ENCODE peak calls at places on chromosomes 13 and 19, in eight cellular contexts. One of them, this sample, is unnamed. For H3K27me3, the result is how much of the 10 kb centered on the place peaks cover.

GRCh38 chr13:111491659-111492058 is 171.2 kb downstream of the TEX29 start:
- DNase-seq in thoracic aorta: no peak
- DNase-seq in tibial artery: peak
- DNase-seq in CD8-positive, alpha-beta T cell: no peak
- DNase-seq in MM.1S: no peak
- DNase-seq in colonic mucosa: no peak
- DNase-seq in CD8-positive, alpha-beta memory T cell: no peak
- DNase-seq in pancreas: no peak
- DNase-seq in this sample: no peak

GRCh38 chr13:49627831-49628652 is at the start of gene ARL11:
- DNase-seq in thoracic aorta: no peak
- DNase-seq in tibial artery: peak
- DNase-seq in CD8-positive, alpha-beta T cell: peak
- DNase-seq in MM.1S: peak
- DNase-seq in colonic mucosa: peak
- DNase-seq in CD8-positive, alpha-beta memory T cell: peak
- DNase-seq in pancreas: no peak
- DNase-seq in this sample: peak

GRCh38 chr19:44657211-44657921 is 13.7 kb downstream of the PVR start:
- DNase-seq in thoracic aorta: peak
- DNase-seq in tibial artery: peak
- DNase-seq in CD8-positive, alpha-beta T cell: peak
- DNase-seq in MM.1S: peak
- DNase-seq in colonic mucosa: peak
- DNase-seq in CD8-positive, alpha-beta memory T cell: peak
- DNase-seq in pancreas: peak
- DNase-seq in this sample: peak

GRCh38 chr19:958967-959685 is 25.0 kb upstream of the WDR18 start:
- DNase-seq in thoracic aorta: no peak
- DNase-seq in tibial artery: no peak
- DNase-seq in CD8-positive, alpha-beta T cell: no peak
- DNase-seq in MM.1S: no peak
- DNase-seq in colonic mucosa: no peak
- DNase-seq in CD8-positive, alpha-beta memory T cell: no peak
- DNase-seq in pancreas: no peak
- DNase-seq in this sample: no peak

GRCh38 chr19:38473201-38473600 is 39.7 kb downstream of the RYR1 start:
- DNase-seq in thoracic aorta: no peak
- DNase-seq in tibial artery: no peak
- DNase-seq in CD8-positive, alpha-beta T cell: no peak
- DNase-seq in MM.1S: no peak
- DNase-seq in colonic mucosa: no peak
- DNase-seq in CD8-positive, alpha-beta memory T cell: no peak
- DNase-seq in pancreas: no peak
- DNase-seq in this sample: no peak

GRCh38 chr19:15507068-15508034 is 974 bp upstream of the CYP4F22 start:
- DNase-seq in thoracic aorta: no peak
- DNase-seq in tibial artery: no peak
- DNase-seq in CD8-positive, alpha-beta T cell: no peak
- DNase-seq in MM.1S: no peak
- DNase-seq in colonic mucosa: no peak
- DNase-seq in CD8-positive, alpha-beta memory T cell: no peak
- DNase-seq in pancreas: no peak
- DNase-seq in this sample: no peak

GRCh38 chr13:80341098-80341701 is at the start of gene SPRY2:
- DNase-seq in thoracic aorta: peak
- DNase-seq in tibial artery: peak
- DNase-seq in CD8-positive, alpha-beta T cell: peak
- DNase-seq in MM.1S: peak
- DNase-seq in colonic mucosa: peak
- DNase-seq in CD8-positive, alpha-beta memory T cell: no peak
- DNase-seq in pancreas: peak
- DNase-seq in this sample: no peak

GRCh38 chr19:7982103-7982502 is 23.3 kb downstream of the ELAVL1 start:
- DNase-seq in thoracic aorta: no peak
- DNase-seq in tibial artery: no peak
- DNase-seq in CD8-positive, alpha-beta T cell: no peak
- DNase-seq in MM.1S: no peak
- DNase-seq in colonic mucosa: no peak
- DNase-seq in CD8-positive, alpha-beta memory T cell: no peak
- DNase-seq in pancreas: no peak
- DNase-seq in this sample: no peak

GRCh38 chr19:38424272-38424671 is 1.7 kb downstream of the RASGRP4 start:
- DNase-seq in thoracic aorta: no peak
- DNase-seq in tibial artery: no peak
- DNase-seq in CD8-positive, alpha-beta T cell: no peak
- DNase-seq in MM.1S: no peak
- DNase-seq in colonic mucosa: no peak
- DNase-seq in CD8-positive, alpha-beta memory T cell: no peak
- DNase-seq in pancreas: no peak
- DNase-seq in this sample: no peak

GRCh38 chr13:111458739-111459138 is 138.3 kb downstream of the TEX29 start:
- DNase-seq in thoracic aorta: no peak
- DNase-seq in tibial artery: no peak
- DNase-seq in CD8-positive, alpha-beta T cell: no peak
- DNase-seq in MM.1S: no peak
- DNase-seq in colonic mucosa: no peak
- DNase-seq in CD8-positive, alpha-beta memory T cell: no peak
- DNase-seq in pancreas: no peak
- DNase-seq in this sample: no peak

GRCh38 chr13:113915786-113916329 is 52.0 kb upstream of the GAS6 start:
- DNase-seq in thoracic aorta: no peak
- DNase-seq in tibial artery: no peak
- DNase-seq in CD8-positive, alpha-beta T cell: no peak
- DNase-seq in MM.1S: no peak
- DNase-seq in colonic mucosa: peak
- DNase-seq in CD8-positive, alpha-beta memory T cell: no peak
- DNase-seq in pancreas: no peak
- DNase-seq in this sample: no peak

GRCh38 chr13:40987606-40988280 is 31.4 kb downstream of the ELF1 start:
- DNase-seq in thoracic aorta: no peak
- DNase-seq in tibial artery: no peak
- DNase-seq in CD8-positive, alpha-beta T cell: no peak
- DNase-seq in MM.1S: no peak
- DNase-seq in colonic mucosa: no peak
- DNase-seq in CD8-positive, alpha-beta memory T cell: no peak
- DNase-seq in pancreas: no peak
- DNase-seq in this sample: no peak

GRCh38 chr13:80558074-80558473 is 217.1 kb upstream of the SPRY2 start:
- DNase-seq in thoracic aorta: no peak
- DNase-seq in tibial artery: no peak
- DNase-seq in CD8-positive, alpha-beta T cell: no peak
- DNase-seq in MM.1S: no peak
- DNase-seq in colonic mucosa: no peak
- DNase-seq in CD8-positive, alpha-beta memory T cell: no peak
- DNase-seq in pancreas: no peak
- DNase-seq in this sample: no peak

GRCh38 chr13:21240586-21240985 is 64.1 kb downstream of the MRPL57 start:
- DNase-seq in thoracic aorta: no peak
- DNase-seq in tibial artery: no peak
- DNase-seq in CD8-positive, alpha-beta T cell: no peak
- DNase-seq in MM.1S: no peak
- DNase-seq in colonic mucosa: no peak
- DNase-seq in CD8-positive, alpha-beta memory T cell: no peak
- DNase-seq in pancreas: no peak
- DNase-seq in this sample: no peak

GRCh38 chr13:113493315-113493951 is 2.9 kb upstream of the DCUN1D2 start:
- DNase-seq in thoracic aorta: no peak
- DNase-seq in tibial artery: no peak
- DNase-seq in CD8-positive, alpha-beta T cell: no peak
- DNase-seq in MM.1S: peak
- DNase-seq in colonic mucosa: peak
- DNase-seq in CD8-positive, alpha-beta memory T cell: no peak
- DNase-seq in pancreas: no peak
- DNase-seq in this sample: no peak

GRCh38 chr13:101139076-101139475 is 277.2 kb downstream of the NALCN start:
- DNase-seq in thoracic aorta: no peak
- DNase-seq in tibial artery: no peak
- DNase-seq in CD8-positive, alpha-beta T cell: no peak
- DNase-seq in MM.1S: no peak
- DNase-seq in colonic mucosa: no peak
- DNase-seq in CD8-positive, alpha-beta memory T cell: no peak
- DNase-seq in pancreas: no peak
- DNase-seq in this sample: no peak

GRCh38 chr13:73733691-73734090 is 400.5 kb downstream of the KLF12 start:
- DNase-seq in thoracic aorta: no peak
- DNase-seq in tibial artery: no peak
- DNase-seq in CD8-positive, alpha-beta T cell: no peak
- DNase-seq in MM.1S: no peak
- DNase-seq in colonic mucosa: no peak
- DNase-seq in CD8-positive, alpha-beta memory T cell: no peak
- DNase-seq in pancreas: no peak
- DNase-seq in this sample: no peak

GRCh38 chr13:31367410-31367809 is 167.6 kb downstream of the B3GLCT start:
- DNase-seq in thoracic aorta: no peak
- DNase-seq in tibial artery: no peak
- DNase-seq in CD8-positive, alpha-beta T cell: no peak
- DNase-seq in MM.1S: no peak
- DNase-seq in colonic mucosa: no peak
- DNase-seq in CD8-positive, alpha-beta memory T cell: no peak
- DNase-seq in pancreas: no peak
- DNase-seq in this sample: no peak

GRCh38 chr19:40403262-40403984 is 9.8 kb downstream of the PRX start:
- DNase-seq in thoracic aorta: peak
- DNase-seq in tibial artery: peak
- DNase-seq in CD8-positive, alpha-beta T cell: peak
- DNase-seq in MM.1S: peak
- DNase-seq in colonic mucosa: peak
- DNase-seq in CD8-positive, alpha-beta memory T cell: peak
- DNase-seq in pancreas: peak
- DNase-seq in this sample: peak

GRCh38 chr13:107865643-107866006 is 349.7 kb downstream of the LIG4 start:
- DNase-seq in thoracic aorta: no peak
- DNase-seq in tibial artery: no peak
- DNase-seq in CD8-positive, alpha-beta T cell: no peak
- DNase-seq in MM.1S: no peak
- DNase-seq in colonic mucosa: no peak
- DNase-seq in CD8-positive, alpha-beta memory T cell: no peak
- DNase-seq in pancreas: no peak
- DNase-seq in this sample: no peak

GRCh38 chr13:64850017-64850416 is 2380.1 kb downstream of the PCDH9 start:
- DNase-seq in thoracic aorta: no peak
- DNase-seq in tibial artery: no peak
- DNase-seq in CD8-positive, alpha-beta T cell: no peak
- DNase-seq in MM.1S: no peak
- DNase-seq in colonic mucosa: no peak
- DNase-seq in CD8-positive, alpha-beta memory T cell: no peak
- DNase-seq in pancreas: no peak
- DNase-seq in this sample: no peak

DNA sequence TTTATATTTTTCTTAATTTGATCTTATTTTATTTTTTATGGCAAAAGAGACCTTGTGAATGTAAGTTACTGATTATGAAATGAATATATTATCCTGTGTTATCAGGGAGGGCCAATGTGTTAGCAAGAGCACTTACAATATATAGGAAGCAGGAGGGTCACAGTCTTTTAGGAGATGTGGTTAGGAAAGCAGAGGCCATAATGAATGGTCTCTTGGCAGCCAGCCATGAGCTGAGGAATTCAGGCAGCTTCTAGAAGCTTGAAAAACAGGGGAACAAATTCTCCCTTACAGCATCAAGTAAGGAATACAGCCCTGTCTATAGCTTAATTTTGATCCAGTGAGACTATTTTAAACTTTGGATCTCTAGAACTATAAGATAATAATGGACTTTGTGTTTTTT is 2374.6 kb downstream of the PCDH9 start:
- DNase-seq in thoracic aorta: no peak
- DNase-seq in tibial artery: no peak
- DNase-seq in CD8-positive, alpha-beta T cell: no peak
- DNase-seq in MM.1S: no peak
- DNase-seq in colonic mucosa: no peak
- DNase-seq in CD8-positive, alpha-beta memory T cell: no peak
- DNase-seq in pancreas: no peak
- DNase-seq in this sample: no peak
- H3K27me3 ChIP-seq in thoracic aorta: under half
- H3K27me3 ChIP-seq in tibial artery: under half
- H3K27me3 ChIP-seq in CD8-positive, alpha-beta T cell: under half
- H3K27me3 ChIP-seq in MM.1S: under half
- H3K27me3 ChIP-seq in colonic mucosa: under half
- H3K27me3 ChIP-seq in CD8-positive, alpha-beta memory T cell: under half
- H3K27me3 ChIP-seq in pancreas: under half
- H3K27me3 ChIP-seq in this sample: under half

DNA sequence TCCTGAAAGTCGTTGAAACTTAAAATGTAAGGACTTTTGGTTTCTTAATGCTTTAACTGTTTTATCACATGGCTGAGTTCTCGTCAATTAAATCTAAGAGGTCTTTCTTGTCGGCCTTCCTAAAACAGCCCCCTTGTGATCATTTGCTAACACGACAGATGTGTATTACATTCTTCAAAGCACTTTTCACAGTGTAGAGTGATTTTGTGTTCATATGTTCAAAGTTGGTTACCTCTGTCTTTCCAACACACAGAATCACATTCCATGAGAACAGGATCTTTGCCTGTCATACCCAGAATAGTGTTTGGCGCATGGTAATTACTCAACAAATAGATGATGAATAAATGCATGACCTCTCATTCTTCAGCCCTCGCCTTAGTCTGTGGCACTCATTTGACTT is 1.1 kb downstream of the GTF2F2 start:
- DNase-seq in thoracic aorta: no peak
- DNase-seq in tibial artery: no peak
- DNase-seq in CD8-positive, alpha-beta T cell: no peak
- DNase-seq in MM.1S: peak
- DNase-seq in colonic mucosa: no peak
- DNase-seq in CD8-positive, alpha-beta memory T cell: no peak
- DNase-seq in pancreas: no peak
- DNase-seq in this sample: peak
- H3K27ac ChIP-seq in thoracic aorta: no peak
- H3K27ac ChIP-seq in tibial artery: peak
- H3K27ac ChIP-seq in CD8-positive, alpha-beta T cell: no peak
- H3K27ac ChIP-seq in MM.1S: peak
- H3K27ac ChIP-seq in colonic mucosa: no peak
- H3K27ac ChIP-seq in CD8-positive, alpha-beta memory T cell: no peak
- H3K27ac ChIP-seq in pancreas: no peak
- H3K27ac ChIP-seq in this sample: no peak

DNA sequence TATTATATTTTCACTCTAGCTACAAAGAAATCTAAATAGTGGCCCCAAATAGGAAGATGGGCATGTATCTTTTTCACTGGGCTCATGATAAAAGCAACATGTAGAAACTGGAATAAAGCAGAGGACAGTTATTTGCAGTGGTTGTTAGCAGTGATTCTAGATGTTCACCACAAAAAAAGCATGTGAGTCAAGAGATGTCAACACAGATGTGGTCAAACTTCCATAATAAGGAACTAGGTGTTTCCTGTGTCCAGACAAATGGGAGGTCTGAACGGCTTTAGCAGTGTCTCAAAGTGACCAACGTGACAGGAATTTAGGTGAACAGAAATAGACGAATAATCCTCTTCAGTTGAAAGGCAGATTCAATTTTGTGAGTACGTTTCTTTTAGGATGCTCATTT is 162.7 kb downstream of the TBC1D4 start:
- DNase-seq in thoracic aorta: no peak
- DNase-seq in tibial artery: no peak
- DNase-seq in CD8-positive, alpha-beta T cell: no peak
- DNase-seq in MM.1S: no peak
- DNase-seq in colonic mucosa: no peak
- DNase-seq in CD8-positive, alpha-beta memory T cell: no peak
- DNase-seq in pancreas: no peak
- DNase-seq in this sample: no peak
- H3K27me3 ChIP-seq in thoracic aorta: under half
- H3K27me3 ChIP-seq in tibial artery: under half
- H3K27me3 ChIP-seq in CD8-positive, alpha-beta T cell: under half
- H3K27me3 ChIP-seq in MM.1S: under half
- H3K27me3 ChIP-seq in colonic mucosa: under half
- H3K27me3 ChIP-seq in CD8-positive, alpha-beta memory T cell: under half
- H3K27me3 ChIP-seq in pancreas: under half
- H3K27me3 ChIP-seq in this sample: under half

GRCh38 chr13:32737679-32738078 is 151.4 kb downstream of the PDS5B start:
- DNase-seq in thoracic aorta: no peak
- DNase-seq in tibial artery: no peak
- DNase-seq in CD8-positive, alpha-beta T cell: no peak
- DNase-seq in MM.1S: no peak
- DNase-seq in colonic mucosa: no peak
- DNase-seq in CD8-positive, alpha-beta memory T cell: no peak
- DNase-seq in pancreas: no peak
- DNase-seq in this sample: no peak
- H3K27ac ChIP-seq in thoracic aorta: peak
- H3K27ac ChIP-seq in tibial artery: peak
- H3K27ac ChIP-seq in CD8-positive, alpha-beta T cell: peak
- H3K27ac ChIP-seq in MM.1S: no peak
- H3K27ac ChIP-seq in colonic mucosa: peak
- H3K27ac ChIP-seq in CD8-positive, alpha-beta memory T cell: peak
- H3K27ac ChIP-seq in pancreas: peak
- H3K27ac ChIP-seq in this sample: peak

This sample was measured in CD4-positive, CD25-positive, alpha-beta regulatory T cell.